ENCODE peak calls at places on chromosomes 7 and 10, in seven cellular contexts. P is osteocyte; V is lower lobe of right lung; W is stimulated activated CD8-positive, alpha-beta memory T cell treated with anti-CD3 and anti-CD28 coated beads, Interleukin-15, amount 100 ng/mL, for 4 hours; R is WTC11; A is progenitor cell of endocrine pancreas; U is astrocyte of the spinal cord. X is an unnamed sample.

GRCh38 chr10:29749150-29749549 is 114.4 kb upstream of the SVIL start:
- DNase-seq in P (no peak), V (no peak), W (no peak), R (no peak), A (no peak), U (no peak), X (no peak)

GRCh38 chr7:22694597-22695207 is 32.3 kb upstream of the IL6 start:
- DNase-seq in P (no peak), V (no peak), W (no peak), R (no peak), A (no peak), U (no peak), X (no peak)

GRCh38 chr10:11270135-11270857 is 252.6 kb downstream of the CELF2 start:
- DNase-seq in P (peak; percentile 89), V (peak; percentile 74), W (peak; percentile 48), R (peak; percentile 94), A (peak; percentile 80), U (peak; percentile 57), X (peak; percentile 81)

GRCh38 chr7:119522263-119522662 is 750.7 kb upstream of the KCND2 start:
- DNase-seq in P (no peak), V (no peak), W (no peak), R (no peak), A (no peak), U (no peak), X (no peak)

GRCh38 chr10:95566121-95566520 is 5.0 kb upstream of the SORBS1 start:
- DNase-seq in P (no peak), V (no peak), W (no peak), R (no peak), A (no peak), U (no peak), X (no peak)

GRCh38 chr7:25851332-25852248 is 300.4 kb upstream of the NFE2L3 start:
- DNase-seq in P (peak; percentile 93), V (peak; percentile 78), W (no peak), R (peak; percentile 88), A (peak; percentile 80), U (peak; percentile 77), X (peak; percentile 62)

GRCh38 chr7:123966936-123967335 is 41.9 kb downstream of the SPAM1 start:
- DNase-seq in P (no peak), V (no peak), W (no peak), R (no peak), A (no peak), U (no peak), X (no peak)

GRCh38 chr7:81031243-81031642 is 112.4 kb upstream of the SEMA3C start:
- DNase-seq in P (no peak), V (no peak), W (no peak), R (no peak), A (no peak), U (no peak), X (no peak)

X was measured in ascending aorta.